ENCODE peak calls at places on chromosomes 5 and 9, in ten cellular contexts. E is NK-92 treated with Interleukin-12 subunit alpha and Interleukin-12 subunit beta, amount 100 ng/mL, for 24 hours; A is effector CD4-positive, alpha-beta T cell; O is stimulated activated CD4-positive, alpha-beta T cell treated with anti-CD3 and anti-CD28 coated beads, Interleukin-12 subunit alpha, Interleukin-12 subunit beta, amount 100 ng/mL, for 4 hours; W is head of caudate nucleus; J is GM20000; T is Caco-2; H is CD8-positive, alpha-beta T cell; B is progenitor cell of endocrine pancreas; S is NCI-H510A treated with DMSO at 0.1 percent for 48 hours. P is an unnamed sample.

GRCh38 chr5:160192424-160192823 is 36.9 kb upstream of the FABP6 start:
- DNase-seq in T (no peak), W (no peak), B (no peak), E (no peak), S (no peak), A (no peak), O (no peak), H (no peak), J (no peak), P (no peak)

GRCh38 chr9:105678163-105678562 is 15.9 kb downstream of the TAL2 start:
- DNase-seq in E (no peak), S (no peak), B (no peak), T (no peak), H (no peak), W (no peak), O (no peak), A (no peak), J (no peak), P (no peak)

GRCh38 chr5:7271728-7272127 is 124.2 kb upstream of the ADCY2 start:
- DNase-seq in S (no peak), W (no peak), O (no peak), J (no peak), T (no peak), B (no peak), E (no peak), H (no peak), A (no peak), P (no peak)

GRCh38 chr9:70933318-70933717 is 188.1 kb downstream of the TRPM3 start:
- DNase-seq in J (no peak), S (no peak), T (no peak), O (no peak), H (no peak), A (no peak), E (no peak), B (no peak), W (no peak), P (no peak)

GRCh38 chr5:41346609-41347008 is 133.3 kb upstream of the C6 start:
- DNase-seq in T (no peak), O (no peak), B (no peak), S (no peak), E (no peak), H (no peak), A (no peak), J (no peak), W (no peak), P (no peak)

GRCh38 chr9:137757613-137758029 is 120.0 kb upstream of the CACNA1B start:
- DNase-seq in O (peak), W (no peak), S (no peak), T (no peak), J (peak), H (peak), B (no peak), A (no peak), E (no peak), P (no peak)

GRCh38 chr5:93092349-93093105 is 488.5 kb downstream of the NR2F1-AS1 start:
- DNase-seq in S (no peak), W (no peak), J (no peak), A (no peak), B (no peak), T (no peak), E (no peak), H (no peak), O (no peak), P (no peak)

GRCh38 chr5:170611446-170612088 is 107.7 kb downstream of the KCNIP1 start:
- DNase-seq in H (no peak), T (no peak), S (no peak), E (no peak), O (no peak), J (no peak), A (no peak), B (no peak), W (no peak), P (no peak)

GRCh38 chr5:108687599-108688220 is 60.0 kb upstream of the FER start:
- DNase-seq in S (no peak), E (no peak), H (no peak), B (no peak), T (no peak), J (peak), O (no peak), W (no peak), A (no peak), P (no peak)

GRCh38 chr5:131682175-131682574 is 47.1 kb upstream of the RAPGEF6 start:
- DNase-seq in H (no peak), J (no peak), A (no peak), S (no peak), W (no peak), T (no peak), B (no peak), O (no peak), E (no peak), P (no peak)

GRCh38 chr5:140221697-140222223 is 46.8 kb downstream of the CYSTM1 start:
- DNase-seq in B (no peak), O (no peak), T (no peak), W (no peak), S (no peak), E (no peak), A (no peak), H (no peak), J (no peak), P (no peak)

GRCh38 chr5:42274913-42275312 is 148.3 kb upstream of the GHR start:
- DNase-seq in J (no peak), T (no peak), B (no peak), A (no peak), H (no peak), W (no peak), O (no peak), S (no peak), E (no peak), P (no peak)

P was measured in tibial nerve.